ENCODE peak calls at places on chromosome 22, in five cellular contexts. I is sciatic nerve; N is amniotic stem cell; K is activated T-cell treated with anti-CD3 and anti-CD28 coated beads, Interleukin-2, amount 50 U/mL, for 4 hours; O is HEK293T. M is an unnamed sample.

GRCh38 chr22:45645526-45646414 is 25.9 kb upstream of the ATXN10 start:
- DNase-seq in O (peak; percentile 91), I (peak; percentile 83), N (peak; percentile 14), K (peak; percentile 77), M (peak; percentile 88)

GRCh38 chr22:49815641-49816071 is 12.0 kb downstream of the BRD1 start:
- DNase-seq in I (no peak), N (no peak), O (no peak), K (no peak), M (no peak)

GRCh38 chr22:45503071-45503815 is 560 bp downstream of the FBLN1 start:
- DNase-seq in K (no peak), I (no peak), O (no peak), N (no peak), M (no peak)

GRCh38 chr22:20015187-20015625 is 1.4 kb downstream of the ARVCF start:
- DNase-seq in O (no peak), N (no peak), K (no peak), I (no peak), M (no peak)

GRCh38 chr22:42959472-42960145 is 55.3 kb downstream of the PACSIN2 start:
- DNase-seq in I (no peak), K (no peak), O (peak; percentile 63), N (no peak), M (no peak)

GRCh38 chr22:20629401-20629800 is 122.0 kb downstream of the MED15 start:
- DNase-seq in K (no peak), N (no peak), O (no peak), I (no peak), M (no peak)

GRCh38 chr22:49449811-49450386 is 377.8 kb downstream of the BRD1 start:
- DNase-seq in O (no peak), I (no peak), N (no peak), K (no peak), M (no peak)

GRCh38 chr22:40326905-40327735 is 19.2 kb upstream of the ADSL start:
- DNase-seq in I (no peak), N (no peak), K (no peak), O (no peak), M (no peak)

GRCh38 chr22:34702279-34702678 is 363.7 kb upstream of the ISX start:
- DNase-seq in N (no peak), O (no peak), I (no peak), K (no peak), M (no peak)

GRCh38 chr22:27842994-27843431 is 41.5 kb upstream of the MN1 start:
- DNase-seq in N (no peak), I (no peak), K (no peak), O (no peak), M (no peak)

GRCh38 chr22:37472418-37473006 is 13.7 kb downstream of the MFNG start:
- DNase-seq in N (no peak), I (no peak), K (peak; percentile 50), O (peak; percentile 71), M (peak; percentile 47)

GRCh38 chr22:19174106-19175025 is 4.2 kb downstream of the SLC25A1 start:
- DNase-seq in N (peak; percentile 6), O (no peak), K (no peak), I (no peak), M (peak; percentile 36)

GRCh38 chr22:41966607-41967240 is 2.5 kb upstream of the SEPTIN3 start:
- DNase-seq in K (no peak), N (peak; percentile 67), I (no peak), O (peak; percentile 46), M (no peak)

GRCh38 chr22:48824673-48825651 is 1002.7 kb downstream of the BRD1 start:
- DNase-seq in K (no peak), O (no peak), N (no peak), I (no peak), M (no peak)

GRCh38 chr22:31142285-31142684 is 2.0 kb upstream of the PLA2G3 start:
- DNase-seq in I (no peak), N (no peak), O (no peak), K (no peak), M (no peak)

GRCh38 chr22:22425783-22426624 is 82.5 kb downstream of the ZNF280B start:
- DNase-seq in I (no peak), N (no peak), K (no peak), O (no peak), M (no peak)

GRCh38 chr22:43313497-43314474 is 29.4 kb downstream of the SCUBE1 start:
- DNase-seq in N (no peak), O (peak; percentile 34), I (peak; percentile 92), K (no peak), M (no peak)

GRCh38 chr22:22840778-22841177 is 46.8 kb upstream of the IGLL5 start:
- DNase-seq in K (no peak), I (no peak), N (no peak), O (no peak), M (no peak)

GRCh38 chr22:24474649-24475048 is 20.5 kb upstream of the UPB1 start:
- DNase-seq in N (no peak), K (no peak), I (no peak), O (no peak), M (no peak)

GRCh38 chr22:36452473-36453265 is 28.8 kb downstream of the TXN2 start:
- DNase-seq in K (no peak), I (no peak), O (no peak), N (no peak), M (no peak)

GRCh38 chr22:20145206-20145831 is 5.5 kb downstream of the CCDC188 start:
- DNase-seq in O (no peak), K (no peak), N (no peak), I (no peak), M (no peak)

GRCh38 chr22:42910221-42910942 is 53.3 kb upstream of the ARFGAP3 start:
- DNase-seq in N (no peak), I (no peak), O (no peak), K (no peak), M (no peak)

GRCh38 chr22:25700996-25701815 is 40.8 kb upstream of the MYO18B start:
- DNase-seq in K (no peak), N (no peak), O (no peak), I (no peak), M (no peak)

GRCh38 chr22:50305658-50306566 is 1.5 kb downstream of the PLXNB2 start:
- DNase-seq in N (peak; percentile 87), K (no peak), I (peak; percentile 88), O (no peak), M (peak; percentile 81)

GRCh38 chr22:26395926-26396325 is 33.1 kb upstream of the ASPHD2 start:
- DNase-seq in N (no peak), I (no peak), O (no peak), K (no peak), M (no peak)

GRCh38 chr22:46911341-46911740 is 148.9 kb downstream of the TBC1D22A start:
- DNase-seq in N (no peak), K (no peak), O (no peak), I (no peak), M (peak; percentile 33)

GRCh38 chr22:41248758-41249157 is 8.0 kb upstream of the CHADL start:
- DNase-seq in K (no peak), O (no peak), I (no peak), N (no peak), M (no peak)

GRCh38 chr22:16563555-16564520 is 28.8 kb downstream of the CCT8L2 start:
- DNase-seq in K (no peak), I (peak; percentile 59), O (no peak), N (no peak), M (no peak)

GRCh38 chr22:45911601-45912271 is 65.2 kb downstream of the WNT7B start:
- DNase-seq in O (no peak), I (no peak), K (no peak), N (no peak), M (no peak)

GRCh38 chr22:37762389-37762836 is 45.3 kb upstream of the GCAT start:
- DNase-seq in K (no peak), O (no peak), I (no peak), N (no peak), M (no peak)

GRCh38 chr22:46763051-46763705 is 728 bp downstream of the TBC1D22A start:
- DNase-seq in N (no peak), O (no peak), K (no peak), I (no peak), M (no peak)

GRCh38 chr22:17232406-17232805 is 13.2 kb upstream of the ADA2 start:
- DNase-seq in O (no peak), K (no peak), I (no peak), N (no peak), M (no peak)

GRCh38 chr22:37260939-37261338 is 16.9 kb upstream of the RAC2 start:
- DNase-seq in I (no peak), N (peak; percentile 46), O (peak; percentile 84), K (peak; percentile 58), M (peak; percentile 71)

GRCh38 chr22:39778055-39778454 is 115.5 kb downstream of the ENTHD1 start:
- DNase-seq in N (no peak), O (no peak), K (no peak), I (no peak), M (no peak)

GRCh38 chr22:19786264-19786585 is 25.6 kb downstream of the TBX1 start:
- DNase-seq in I (no peak), N (no peak), O (no peak), K (no peak), M (no peak)

GRCh38 chr22:36301384-36301828 is 48.5 kb downstream of the APOL1 start:
- DNase-seq in N (no peak), I (peak; percentile 89), O (peak; percentile 88), K (peak; percentile 84), M (peak; percentile 86)

GRCh38 chr22:39664485-39665200 is 94.1 kb downstream of the CACNA1I start:
- DNase-seq in K (peak; percentile 37), N (no peak), I (no peak), O (peak; percentile 83), M (peak; percentile 85)

GRCh38 chr22:30210235-30210831 is 36.2 kb downstream of the LIF start:
- DNase-seq in N (no peak), I (peak; percentile 73), K (no peak), O (no peak), M (no peak)

GRCh38 chr22:32646476-32646875 is 155.0 kb upstream of the TIMP3 start:
- DNase-seq in N (no peak), I (no peak), K (no peak), O (no peak), M (no peak)